ENCODE peak calls at places on chromosomes 4 and X, in eight cellular contexts. X is GM23338, F is SJCRH30, A is GM23248, H is pancreas, Q is osteoblast, T is dorsolateral prefrontal cortex, Y is sigmoid colon. S is an unnamed sample.
A peak's percentile ranks its signal among the peaks of the same experiment; 100 is the strongest.

GRCh38 chr4:125123710-125124109 is 191.0 kb upstream of the FAT4 start:
- DNase-seq in Q (no peak), T (no peak), F (no peak), H (no peak), Y (no peak), X (no peak), A (peak; percentile 24), S (no peak)

GRCh38 chr4:3769642-3770184 is 3.5 kb downstream of the ADRA2C start:
- DNase-seq in T (no peak), A (no peak), Y (no peak), F (no peak), Q (no peak), X (no peak), H (no peak), S (no peak)

GRCh38 chrX:17531500-17531899 is 156.5 kb downstream of the NHS start:
- DNase-seq in F (no peak), X (no peak), T (no peak), A (no peak), Q (peak; percentile 35), Y (no peak), H (no peak), S (no peak)

GRCh38 chr4:42371306-42372063 is 25.8 kb upstream of the SHISA3 start:
- DNase-seq in A (peak; percentile 61), H (no peak), F (no peak), Q (no peak), X (peak; percentile 57), T (no peak), Y (no peak), S (no peak)

GRCh38 chrX:50988649-50989048 is 78.1 kb downstream of the BMP15 start:
- DNase-seq in H (no peak), T (peak; percentile 37), A (peak; percentile 53), X (peak; percentile 49), F (peak; percentile 14), Y (no peak), Q (no peak), S (no peak)

GRCh38 chrX:109537324-109537665 is 651 bp downstream of the NXT2 start:
- DNase-seq in Y (no peak), T (peak; percentile 3), Q (no peak), A (peak; percentile 72), F (no peak), H (peak; percentile 67), X (peak; percentile 53), S (no peak)

GRCh38 chr4:93749351-93749761 is 79.2 kb upstream of the ATOH1 start:
- DNase-seq in Y (no peak), X (no peak), F (no peak), A (no peak), H (no peak), T (no peak), Q (no peak), S (no peak)

GRCh38 chr4:127533028-127533700 is 99.6 kb upstream of the INTU start:
- DNase-seq in H (peak; percentile 52), Y (peak; percentile 79), A (no peak), X (no peak), T (no peak), Q (no peak), F (no peak), S (no peak)

GRCh38 chr4:108240356-108240755 is 71.6 kb upstream of the LEF1 start:
- DNase-seq in Q (no peak), T (no peak), H (no peak), F (no peak), A (no peak), Y (no peak), X (no peak), S (no peak)

GRCh38 chr4:132527817-132528216 is 621.3 kb upstream of the PCDH10 start:
- DNase-seq in T (no peak), H (no peak), Y (no peak), F (no peak), X (no peak), Q (no peak), A (no peak), S (no peak)

GRCh38 chr4:61555789-61556188 is 355.7 kb downstream of the ADGRL3 start:
- DNase-seq in Q (no peak), F (no peak), X (peak; percentile 24), A (no peak), Y (no peak), H (no peak), T (no peak), S (no peak)

GRCh38 chr4:140195806-140196205 is 41.8 kb upstream of the MAML3 start:
- DNase-seq in A (no peak), Y (no peak), T (no peak), F (no peak), H (no peak), X (peak; percentile 31), Q (no peak), S (no peak)

GRCh38 chr4:81602853-81603252 is 131.1 kb upstream of the RASGEF1B start:
- DNase-seq in A (no peak), F (no peak), Y (no peak), Q (no peak), X (no peak), T (no peak), H (no peak), S (no peak)

GRCh38 chr4:181372014-181372413 is 871.2 kb upstream of the TENM3 start:
- DNase-seq in Y (no peak), X (peak; percentile 16), A (no peak), T (no peak), H (no peak), Q (no peak), F (no peak), S (no peak)

GRCh38 chrX:7788334-7788733 is 54.6 kb upstream of the VCX start:
- DNase-seq in T (no peak), Y (no peak), X (no peak), Q (no peak), F (no peak), A (no peak), H (no peak), S (no peak)

GRCh38 chr4:73815145-73815544 is 21.3 kb upstream of the CXCL6 start:
- DNase-seq in Q (no peak), T (no peak), H (no peak), X (no peak), Y (no peak), A (no peak), F (no peak), S (no peak)

GRCh38 chr4:23878235-23878861 is 11.5 kb downstream of the PPARGC1A start:
- DNase-seq in T (no peak), X (no peak), Q (no peak), Y (no peak), A (no peak), H (no peak), F (no peak), S (no peak)

GRCh38 chrX:20361081-20361889 is 94.6 kb upstream of the RPS6KA3 start:
- DNase-seq in T (no peak), Q (no peak), H (no peak), Y (no peak), F (peak; percentile 44), A (peak; percentile 65), X (no peak), S (no peak)

GRCh38 chr4:41120297-41121217 is 93.8 kb downstream of the APBB2 start:
- DNase-seq in H (peak; percentile 53), F (peak; percentile 87), T (no peak), X (no peak), Q (peak; percentile 48), A (peak; percentile 53), Y (peak; percentile 92), S (no peak)

DNA sequence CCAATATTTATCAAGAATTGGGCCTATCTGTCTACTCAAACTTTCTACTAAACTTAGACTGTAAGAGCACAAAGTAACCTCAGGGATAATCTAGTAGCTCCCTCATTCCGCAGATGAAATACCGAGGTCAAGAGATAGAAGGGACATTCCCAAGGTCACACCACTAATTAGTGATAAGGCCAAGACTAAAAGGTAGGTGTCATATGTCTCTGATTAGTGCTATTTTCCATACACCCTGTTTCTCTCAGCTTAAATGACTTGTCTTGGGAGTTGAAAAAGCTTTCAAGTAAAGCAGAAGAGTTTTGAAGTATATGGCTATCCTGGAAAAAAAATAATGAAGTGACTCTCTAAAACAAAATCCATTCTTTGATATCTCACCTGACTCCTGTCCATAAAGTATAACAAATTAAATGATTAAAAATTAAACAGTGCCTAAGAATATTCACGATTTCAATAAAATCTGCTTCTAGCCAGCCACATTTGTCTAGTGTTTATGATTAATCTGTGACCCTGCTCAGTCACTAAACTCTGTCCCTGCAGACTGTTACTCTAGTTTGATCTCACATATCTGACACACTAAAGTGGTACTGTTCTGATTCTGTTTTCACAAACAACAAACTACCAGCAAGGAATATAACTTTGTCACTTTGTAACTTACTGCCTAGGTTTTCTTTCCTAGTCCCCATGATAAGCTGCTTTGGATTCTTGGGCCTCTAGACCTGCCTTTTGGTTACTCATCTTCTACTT is 10.3 kb downstream of the GPR174 start:
- DNase-seq in F (no peak), A (no peak), H (no peak), Q (no peak), X (no peak), T (no peak), Y (no peak), S (no peak)
- H3K27ac ChIP-seq in F (no peak overlapping the region), A (no peak overlapping the region), H (no peak overlapping the region), Q (no peak overlapping the region), X (no peak overlapping the region), T (no peak overlapping the region), Y (no peak overlapping the region), S (peak overlapping the region; percentile 39)

GRCh38 chr4:13547563-13548041 is 3.3 kb upstream of the NKX3-2 start:
- DNase-seq in H (no peak), X (peak; percentile 75), Y (peak; percentile 79), T (no peak), Q (peak; percentile 88), A (no peak), F (peak; percentile 48), S (no peak)
- H3K27me3 ChIP-seq in H (peaks cover 12% of the 10 kb centered on the region), X (peaks cover 79% of the 10 kb centered on the region), Y (peaks cover 3% of the 10 kb centered on the region), T (peaks cover 88% of the 10 kb centered on the region), Q (peaks cover 42% of the 10 kb centered on the region), A (peaks cover 59% of the 10 kb centered on the region), F (no peaks in the 10 kb centered on the region), S (peaks cover 53% of the 10 kb centered on the region)

GRCh38 chr4:121226362-121226761 is 62.2 kb upstream of the TNIP3 start:
- DNase-seq in A (no peak), T (no peak), F (no peak), Y (no peak), H (no peak), X (peak; percentile 15), Q (no peak), S (no peak)
- H3K4me3 ChIP-seq in A (no peak overlapping the region), T (no peak overlapping the region), F (no peak overlapping the region), Y (no peak overlapping the region), H (no peak overlapping the region), X (no peak overlapping the region), Q (no peak overlapping the region), S (peak overlapping the region; percentile 9)

GRCh38 chr4:38089961-38090360 is 129.8 kb downstream of the PTTG2 start:
- DNase-seq in A (no peak), X (no peak), H (no peak), Q (no peak), Y (no peak), T (no peak), F (no peak), S (no peak)
- H3K27ac ChIP-seq in A (no peak overlapping the region), X (no peak overlapping the region), H (no peak overlapping the region), Q (no peak overlapping the region), Y (peak overlapping the region; percentile 84), T (no peak overlapping the region), F (no peak overlapping the region), S (no peak overlapping the region)

GRCh38 chr4:84606645-84607044 is 23.7 kb downstream of the CDS1 start:
- DNase-seq in Y (no peak), A (no peak), H (no peak), X (no peak), T (no peak), Q (no peak), F (no peak), S (no peak)
- H3K27me3 ChIP-seq in Y (no peaks in the 10 kb centered on the region), A (no peaks in the 10 kb centered on the region), H (no peaks in the 10 kb centered on the region), X (no peaks in the 10 kb centered on the region), T (no peaks in the 10 kb centered on the region), Q (no peaks in the 10 kb centered on the region), F (no peaks in the 10 kb centered on the region), S (no peaks in the 10 kb centered on the region)